ENCODE peak calls at places on chromosome 1, in nine cellular contexts. One of them, this sample, is unnamed.

GRCh38 chr1:108080448-108080847 is 115.5 kb upstream of the VAV3 start:
- DNase-seq in stimulated activated CD8-positive, alpha-beta memory T cell treated with anti-CD3 and anti-CD28 coated beads, Interleukin-15, amount 100 ng/mL, for 4 hours: peak; percentile 10
- DNase-seq in small intestine: no peak
- DNase-seq in EH: no peak
- DNase-seq in NCI-H1092: no peak
- DNase-seq in H9: no peak
- DNase-seq in activated effector memory CD4-positive, alpha-beta T cell treated with Interleukin-2 at 50 U/mL for 16 hours: no peak
- DNase-seq in NAMALWA: no peak
- DNase-seq in NCI-H446: no peak
- DNase-seq in this sample: no peak

GRCh38 chr1:215606564-215607168 is 39.6 kb downstream of the KCTD3 start:
- DNase-seq in NCI-H1092: no peak
- DNase-seq in EH: peak; percentile 23
- DNase-seq in stimulated activated CD8-positive, alpha-beta memory T cell treated with anti-CD3 and anti-CD28 coated beads, Interleukin-15, amount 100 ng/mL, for 4 hours: no peak
- DNase-seq in small intestine: no peak
- DNase-seq in NCI-H446: peak; percentile 44
- DNase-seq in activated effector memory CD4-positive, alpha-beta T cell treated with Interleukin-2 at 50 U/mL for 16 hours: no peak
- DNase-seq in H9: no peak
- DNase-seq in NAMALWA: peak; percentile 16
- DNase-seq in this sample: no peak

GRCh38 chr1:37354876-37355275 is 119.5 kb upstream of the ZC3H12A start:
- DNase-seq in EH: no peak
- DNase-seq in small intestine: no peak
- DNase-seq in NAMALWA: no peak
- DNase-seq in NCI-H1092: no peak
- DNase-seq in H9: no peak
- DNase-seq in activated effector memory CD4-positive, alpha-beta T cell treated with Interleukin-2 at 50 U/mL for 16 hours: no peak
- DNase-seq in stimulated activated CD8-positive, alpha-beta memory T cell treated with anti-CD3 and anti-CD28 coated beads, Interleukin-15, amount 100 ng/mL, for 4 hours: no peak
- DNase-seq in NCI-H446: no peak
- DNase-seq in this sample: no peak

GRCh38 chr1:223482766-223483165 is 89.6 kb downstream of the CCDC185 start:
- DNase-seq in NAMALWA: no peak
- DNase-seq in small intestine: no peak
- DNase-seq in NCI-H446: no peak
- DNase-seq in H9: no peak
- DNase-seq in stimulated activated CD8-positive, alpha-beta memory T cell treated with anti-CD3 and anti-CD28 coated beads, Interleukin-15, amount 100 ng/mL, for 4 hours: no peak
- DNase-seq in activated effector memory CD4-positive, alpha-beta T cell treated with Interleukin-2 at 50 U/mL for 16 hours: no peak
- DNase-seq in NCI-H1092: no peak
- DNase-seq in EH: no peak
- DNase-seq in this sample: no peak

GRCh38 chr1:76294470-76295194 is 220.1 kb downstream of the ST6GALNAC3 start:
- DNase-seq in EH: no peak
- DNase-seq in stimulated activated CD8-positive, alpha-beta memory T cell treated with anti-CD3 and anti-CD28 coated beads, Interleukin-15, amount 100 ng/mL, for 4 hours: no peak
- DNase-seq in NCI-H1092: no peak
- DNase-seq in NAMALWA: peak; percentile 36
- DNase-seq in NCI-H446: no peak
- DNase-seq in small intestine: no peak
- DNase-seq in activated effector memory CD4-positive, alpha-beta T cell treated with Interleukin-2 at 50 U/mL for 16 hours: no peak
- DNase-seq in H9: no peak
- DNase-seq in this sample: no peak

GRCh38 chr1:1004780-1005697 is 5.1 kb upstream of the HES4 start:
- DNase-seq in NCI-H1092: no peak
- DNase-seq in EH: peak; percentile 85
- DNase-seq in NCI-H446: no peak
- DNase-seq in NAMALWA: no peak
- DNase-seq in small intestine: peak; percentile 68
- DNase-seq in activated effector memory CD4-positive, alpha-beta T cell treated with Interleukin-2 at 50 U/mL for 16 hours: no peak
- DNase-seq in stimulated activated CD8-positive, alpha-beta memory T cell treated with anti-CD3 and anti-CD28 coated beads, Interleukin-15, amount 100 ng/mL, for 4 hours: no peak
- DNase-seq in H9: peak; percentile 50
- DNase-seq in this sample: no peak

GRCh38 chr1:19338323-19338762 is 26.2 kb downstream of the SLC66A1 start:
- DNase-seq in NCI-H1092: no peak
- DNase-seq in NAMALWA: no peak
- DNase-seq in small intestine: peak; percentile 55
- DNase-seq in activated effector memory CD4-positive, alpha-beta T cell treated with Interleukin-2 at 50 U/mL for 16 hours: no peak
- DNase-seq in EH: peak; percentile 47
- DNase-seq in stimulated activated CD8-positive, alpha-beta memory T cell treated with anti-CD3 and anti-CD28 coated beads, Interleukin-15, amount 100 ng/mL, for 4 hours: no peak
- DNase-seq in H9: peak; percentile 91
- DNase-seq in NCI-H446: no peak
- DNase-seq in this sample: peak; percentile 83

GRCh38 chr1:28172690-28173150 is 3.8 kb downstream of the PTAFR start:
- DNase-seq in stimulated activated CD8-positive, alpha-beta memory T cell treated with anti-CD3 and anti-CD28 coated beads, Interleukin-15, amount 100 ng/mL, for 4 hours: no peak
- DNase-seq in EH: peak; percentile 23
- DNase-seq in small intestine: peak; percentile 82
- DNase-seq in H9: no peak
- DNase-seq in activated effector memory CD4-positive, alpha-beta T cell treated with Interleukin-2 at 50 U/mL for 16 hours: no peak
- DNase-seq in NAMALWA: peak; percentile 93
- DNase-seq in NCI-H446: no peak
- DNase-seq in NCI-H1092: no peak
- DNase-seq in this sample: peak; percentile 41

GRCh38 chr1:184836934-184837698 is 82.5 kb upstream of the EDEM3 start:
- DNase-seq in EH: no peak
- DNase-seq in activated effector memory CD4-positive, alpha-beta T cell treated with Interleukin-2 at 50 U/mL for 16 hours: no peak
- DNase-seq in NCI-H1092: no peak
- DNase-seq in stimulated activated CD8-positive, alpha-beta memory T cell treated with anti-CD3 and anti-CD28 coated beads, Interleukin-15, amount 100 ng/mL, for 4 hours: no peak
- DNase-seq in H9: no peak
- DNase-seq in small intestine: peak; percentile 66
- DNase-seq in NCI-H446: peak; percentile 70
- DNase-seq in NAMALWA: no peak
- DNase-seq in this sample: no peak

GRCh38 chr1:45752441-45753052 is 2.1 kb upstream of the IPP start:
- DNase-seq in H9: no peak
- DNase-seq in NCI-H446: no peak
- DNase-seq in EH: peak; percentile 39
- DNase-seq in stimulated activated CD8-positive, alpha-beta memory T cell treated with anti-CD3 and anti-CD28 coated beads, Interleukin-15, amount 100 ng/mL, for 4 hours: no peak
- DNase-seq in activated effector memory CD4-positive, alpha-beta T cell treated with Interleukin-2 at 50 U/mL for 16 hours: no peak
- DNase-seq in NAMALWA: no peak
- DNase-seq in small intestine: no peak
- DNase-seq in NCI-H1092: no peak
- DNase-seq in this sample: peak; percentile 82

GRCh38 chr1:203797948-203798347 is 2.5 kb downstream of the ZBED6 start:
- DNase-seq in NCI-H1092: no peak
- DNase-seq in EH: peak; percentile 59
- DNase-seq in activated effector memory CD4-positive, alpha-beta T cell treated with Interleukin-2 at 50 U/mL for 16 hours: no peak
- DNase-seq in NAMALWA: no peak
- DNase-seq in H9: no peak
- DNase-seq in NCI-H446: peak; percentile 56
- DNase-seq in small intestine: peak; percentile 26
- DNase-seq in stimulated activated CD8-positive, alpha-beta memory T cell treated with anti-CD3 and anti-CD28 coated beads, Interleukin-15, amount 100 ng/mL, for 4 hours: no peak
- DNase-seq in this sample: peak; percentile 9